ENCODE peak calls at places on chromosomes 6 and 20, in ten cellular contexts. X, T, S, F, M, R, V, W, U and E are unnamed samples. For H3K9me3, the result is how much of the 10 kb centered on the place peaks cover.

GRCh38 chr6:147691436-147691835 is 182.9 kb downstream of the SAMD5 start:
- DNase-seq in X (no peak), T (no peak), S (no peak), F (no peak), M (no peak), R (no peak), V (no peak), W (no peak), U (no peak), E (no peak)

GRCh38 chr6:155418017-155418749 is 37.5 kb downstream of the NOX3 start:
- DNase-seq in X (peak), T (no peak), S (peak), F (no peak), M (no peak), R (no peak), V (no peak), W (peak), U (peak), E (peak)

GRCh38 chr6:150616581-150616980 is 16.9 kb downstream of the PLEKHG1 start:
- DNase-seq in X (no peak), T (no peak), S (no peak), F (no peak), M (no peak), R (no peak), V (no peak), W (no peak), U (no peak), E (no peak)

GRCh38 chr6:20778917-20779316 is 244.7 kb downstream of the CDKAL1 start:
- DNase-seq in X (no peak), T (no peak), S (no peak), F (no peak), M (no peak), R (no peak), V (no peak), W (no peak), U (no peak), E (peak)

GRCh38 chr20:19374066-19374615 is 161.7 kb downstream of the SLC24A3 start:
- DNase-seq in X (no peak), T (no peak), S (no peak), F (no peak), M (no peak), R (no peak), V (no peak), W (no peak), U (no peak), E (no peak)

GRCh38 chr6:20205722-20206154 is 6.5 kb downstream of the MBOAT1 start:
- DNase-seq in X (no peak), T (no peak), S (no peak), F (no peak), M (no peak), R (no peak), V (no peak), W (no peak), U (no peak), E (no peak)

GRCh38 chr6:134882426-134883038 is 67.4 kb downstream of the ALDH8A1 start:
- DNase-seq in X (peak), T (peak), S (no peak), F (peak), M (no peak), R (peak), V (peak), W (peak), U (peak), E (no peak)

GRCh38 chr6:154164397-154164796 is 125.4 kb downstream of the OPRM1 start:
- DNase-seq in X (no peak), T (no peak), S (no peak), F (peak), M (no peak), R (peak), V (no peak), W (peak), U (no peak), E (no peak)

GRCh38 chr20:52754366-52754765 is 217.8 kb upstream of the TSHZ2 start:
- DNase-seq in X (no peak), T (no peak), S (no peak), F (no peak), M (no peak), R (no peak), V (no peak), W (peak), U (no peak), E (no peak)

GRCh38 chr6:23218751-23219150 is 649.4 kb downstream of the HDGFL1 start:
- DNase-seq in X (peak), T (no peak), S (no peak), F (no peak), M (no peak), R (no peak), V (peak), W (no peak), U (no peak), E (no peak)

GRCh38 chr6:22036267-22036666 is 260.6 kb downstream of the PRL start:
- DNase-seq in X (peak), T (no peak), S (no peak), F (no peak), M (no peak), R (peak), V (peak), W (no peak), U (no peak), E (no peak)
- H3K9me3 ChIP-seq in X (under half), T (under half), S (under half), F (under half), M (under half), R (under half), V (under half), W (under half), U (under half), E (under half)

GRCh38 chr20:34235875-34236274 is 5.3 kb upstream of the ASIP start:
- DNase-seq in X (no peak), T (no peak), S (no peak), F (no peak), M (no peak), R (no peak), V (no peak), W (no peak), U (no peak), E (no peak)
- H3K9me3 ChIP-seq in X (under half), T (under half), S (under half), F (under half), M (under half), R (under half), V (under half), W (under half), U (under half), E (under half)

DNA sequence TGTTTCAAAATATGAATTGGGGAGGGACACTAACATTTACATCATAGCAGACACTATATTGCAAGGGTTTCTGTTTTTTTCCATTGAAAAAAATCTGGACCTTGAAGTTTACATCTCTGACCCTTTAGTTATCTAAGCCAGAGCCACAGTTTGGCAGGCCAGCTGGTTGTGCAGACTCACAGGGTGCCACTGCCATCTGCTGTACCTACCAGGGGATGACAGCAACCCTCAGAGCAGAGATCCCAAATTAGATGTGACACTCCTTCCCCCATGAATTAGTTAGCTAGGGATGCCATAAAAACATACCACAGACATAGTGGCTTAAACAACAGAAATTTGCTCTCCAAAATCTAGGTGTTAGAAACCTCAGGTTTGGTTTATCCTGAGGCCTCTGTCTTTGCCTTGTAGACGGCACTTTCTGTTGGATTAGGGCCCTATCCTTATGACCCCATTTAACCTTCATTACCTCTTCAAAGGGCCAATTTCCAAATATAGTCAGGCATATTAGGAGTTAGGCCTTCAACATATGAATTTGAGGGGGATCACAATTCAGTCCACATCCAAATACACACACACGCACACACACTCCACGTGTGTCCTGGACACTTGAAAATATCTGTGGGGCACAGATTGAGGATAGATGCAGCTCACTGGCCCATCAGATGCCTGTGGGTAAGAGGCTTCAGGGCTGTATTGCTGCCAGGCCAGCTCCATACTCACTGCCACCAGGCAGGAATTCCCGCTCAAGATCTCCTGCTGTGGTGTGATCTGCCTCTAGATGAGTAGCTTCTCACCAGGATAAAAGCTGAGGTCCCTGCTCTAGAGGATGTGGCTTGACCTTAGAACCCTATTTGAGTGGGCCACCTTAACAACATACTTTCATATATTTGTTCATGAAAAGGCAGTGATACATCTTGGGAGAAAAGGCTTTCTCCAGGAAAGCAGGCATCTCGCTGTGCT is 166.1 kb upstream of the RNF217 start:
- DNase-seq in X (peak), T (no peak), S (no peak), F (no peak), M (no peak), R (peak), V (peak), W (peak), U (no peak), E (no peak)
- H3K9me3 ChIP-seq in X (under half), T (under half), S (under half), F (under half), M (under half), R (under half), V (under half), W (under half), U (under half), E (under half)

DNA sequence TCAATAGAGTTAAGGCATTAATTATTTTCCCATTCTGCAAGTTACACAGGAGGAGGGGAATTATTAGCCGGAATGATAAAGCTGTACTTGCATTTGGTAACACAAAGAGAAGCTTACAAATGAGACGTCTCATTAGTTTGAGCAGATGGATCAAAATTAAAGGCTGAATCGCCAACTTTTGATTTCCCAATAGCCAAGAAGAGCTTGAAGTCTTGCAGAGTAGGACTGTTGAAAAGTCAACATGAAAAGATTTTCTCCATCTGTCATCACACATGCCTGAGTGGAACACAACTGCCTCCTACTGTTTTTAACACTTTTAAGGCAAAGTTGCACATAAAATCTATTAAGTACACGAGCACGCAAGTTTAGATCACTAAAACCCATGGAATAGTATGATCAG is 176.2 kb downstream of the ASCC3 start:
- DNase-seq in X (no peak), T (no peak), S (no peak), F (no peak), M (no peak), R (no peak), V (no peak), W (no peak), U (no peak), E (no peak)
- H3K9me3 ChIP-seq in X (under half), T (under half), S (under half), F (under half), M (under half), R (under half), V (under half), W (under half), U (under half), E (under half)

DNA sequence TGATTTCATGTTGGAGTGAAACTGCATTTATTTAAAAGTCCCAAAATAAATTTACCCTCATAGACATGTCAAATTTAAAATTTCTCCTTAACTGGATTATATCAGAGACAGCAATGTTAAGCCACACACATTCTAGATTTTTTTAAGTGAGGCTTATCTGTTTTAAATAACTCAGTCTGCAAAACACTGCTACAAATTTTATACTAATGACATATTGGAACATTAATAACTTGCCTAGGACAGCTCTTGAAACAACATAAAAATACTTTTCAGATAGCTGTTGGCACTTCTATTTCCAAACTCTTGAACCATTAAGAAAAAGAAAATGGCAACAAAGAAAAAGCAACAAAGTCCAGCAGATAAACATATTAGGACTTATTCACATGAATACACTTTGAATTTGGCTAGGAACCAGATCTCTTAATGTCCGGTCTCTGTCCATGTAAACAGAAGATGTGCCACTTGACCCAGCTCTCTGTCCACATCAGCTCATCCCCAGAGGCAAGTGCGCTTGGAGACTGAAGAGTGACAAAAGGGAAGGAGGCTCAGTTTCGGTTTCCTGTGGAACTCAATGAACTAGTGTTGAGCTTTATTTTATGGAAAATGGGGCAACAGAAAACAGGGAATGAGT is 219.3 kb upstream of the THBS2 start:
- DNase-seq in X (no peak), T (no peak), S (no peak), F (no peak), M (no peak), R (no peak), V (no peak), W (no peak), U (no peak), E (no peak)
- H3K9me3 ChIP-seq in X (under half), T (under half), S (under half), F (under half), M (under half), R (under half), V (under half), W (under half), U (under half), E (under half)

DNA sequence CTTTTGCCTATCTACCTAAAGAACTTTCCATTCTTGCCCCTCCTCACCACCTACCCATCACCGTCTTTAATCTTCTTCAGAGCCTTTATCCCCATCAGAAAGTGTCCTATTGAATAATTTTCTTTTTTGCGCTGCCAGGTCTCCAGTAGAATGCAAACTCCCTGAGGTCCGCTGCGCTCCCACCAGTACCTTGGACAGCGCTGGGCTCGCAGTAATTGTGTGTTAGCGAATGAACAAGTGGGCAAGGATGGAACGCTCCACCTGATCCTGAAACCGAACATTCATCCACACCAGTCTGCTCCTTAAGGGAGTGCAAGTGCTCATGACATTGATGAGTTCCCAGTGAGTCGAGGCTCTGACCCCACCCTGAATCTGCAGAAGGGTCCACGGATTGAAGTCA is 391.2 kb downstream of the CDH26 start:
- DNase-seq in X (no peak), T (no peak), S (no peak), F (no peak), M (no peak), R (no peak), V (no peak), W (no peak), U (no peak), E (no peak)
- H3K9me3 ChIP-seq in X (under half), T (under half), S (under half), F (under half), M (under half), R (under half), V (under half), W (under half), U (under half), E (under half)

GRCh38 chr20:61600061-61600460 is 348.0 kb downstream of the CDH4 start:
- DNase-seq in X (no peak), T (no peak), S (no peak), F (no peak), M (no peak), R (no peak), V (no peak), W (no peak), U (no peak), E (no peak)

GRCh38 chr20:61601361-61601760 is 349.3 kb downstream of the CDH4 start:
- DNase-seq in X (no peak), T (no peak), S (no peak), F (no peak), M (no peak), R (no peak), V (no peak), W (no peak), U (no peak), E (no peak)

GRCh38 chr20:61599061-61599930 is 347.2 kb downstream of the CDH4 start:
- DNase-seq in X (peak), T (peak), S (no peak), F (no peak), M (no peak), R (no peak), V (no peak), W (no peak), U (no peak), E (no peak)

GRCh38 chr20:61603715-61604114 is 351.7 kb downstream of the CDH4 start:
- DNase-seq in X (no peak), T (no peak), S (no peak), F (no peak), M (no peak), R (no peak), V (no peak), W (no peak), U (no peak), E (no peak)

DNA sequence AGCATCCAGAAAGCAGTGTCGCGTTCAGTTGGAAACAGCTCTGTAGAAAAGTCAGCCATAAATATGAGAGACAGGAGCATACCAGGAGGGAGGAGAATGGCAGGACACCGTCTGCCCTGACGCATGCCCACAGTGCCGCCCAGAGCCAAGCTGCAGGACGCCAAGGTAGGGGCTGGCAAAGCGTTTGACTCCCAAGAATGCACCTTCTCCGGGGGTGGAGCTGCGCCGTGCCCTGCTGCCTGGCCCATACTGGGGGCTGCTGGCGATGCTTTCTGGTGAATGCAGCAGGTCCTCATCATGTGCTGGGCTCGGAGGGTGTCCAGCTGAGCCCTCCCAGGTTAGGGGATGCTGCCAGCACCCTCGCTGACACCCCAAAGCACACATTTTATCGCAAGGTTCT is 349.8 kb downstream of the CDH4 start:
- DNase-seq in X (no peak), T (no peak), S (no peak), F (no peak), M (no peak), R (no peak), V (no peak), W (no peak), U (no peak), E (no peak)
- H3K9me3 ChIP-seq in X (under half), T (under half), S (under half), F (under half), M (under half), R (under half), V (under half), W (under half), U (under half), E (under half)